ENCODE peak calls at places on chromosome 11, in four cellular contexts. V is H1, S is GM12878, K is SK-N-SH. R is an unnamed sample.

GRCh38 chr11:100010393-100010792 is 676.7 kb upstream of the ARHGAP42 start:
- DNase-seq in K (no peak), S (no peak), V (peak; percentile 67), R (no peak)

GRCh38 chr11:19812710-19813109 is 100.1 kb downstream of the NAV2 start:
- DNase-seq in S (no peak), V (no peak), K (no peak), R (no peak)

GRCh38 chr11:5449023-5449422 is at the start of gene OR51I2:
- DNase-seq in S (no peak), V (no peak), K (no peak), R (no peak)

GRCh38 chr11:115761348-115761747 is 257.1 kb upstream of the CADM1 start:
- DNase-seq in V (no peak), K (no peak), S (no peak), R (no peak)

GRCh38 chr11:62574363-62575057 is 819 bp upstream of the EEF1G start:
- DNase-seq in K (peak; percentile 67), V (no peak), S (no peak), R (no peak)

GRCh38 chr11:61503135-61503770 is 5.3 kb upstream of the LRRC10B start:
- DNase-seq in S (no peak), V (no peak), K (no peak), R (no peak)

GRCh38 chr11:93724090-93724489 is 17.2 kb downstream of the TAF1D start:
- DNase-seq in V (no peak), S (no peak), K (no peak), R (no peak)

GRCh38 chr11:24391165-24391564 is 105.7 kb upstream of the LUZP2 start:
- DNase-seq in V (no peak), K (no peak), S (no peak), R (no peak)

GRCh38 chr11:7909585-7910325 is 21.3 kb downstream of the OR10A6 start:
- DNase-seq in V (no peak), S (no peak), K (no peak), R (no peak)

GRCh38 chr11:108853864-108854263 is 189.0 kb downstream of the DDX10 start:
- DNase-seq in K (no peak), V (no peak), S (no peak), R (no peak)

GRCh38 chr11:68810164-68810563 is 31.6 kb downstream of the CPT1A start:
- DNase-seq in K (peak; percentile 68), S (no peak), V (no peak), R (no peak)

GRCh38 chr11:1936781-1937615 is 10.1 kb upstream of the MRPL23 start:
- DNase-seq in S (no peak), K (peak; percentile 35), V (peak; percentile 49), R (no peak)

GRCh38 chr11:20117291-20117690 is 43.0 kb downstream of the DBX1 start:
- DNase-seq in V (no peak), K (no peak), S (no peak), R (no peak)

GRCh38 chr11:68890490-68891231 is 13.0 kb downstream of the MRPL21 start:
- DNase-seq in K (peak; percentile 97), S (no peak), V (no peak), R (no peak)

GRCh38 chr11:35348898-35349687 is 70.3 kb downstream of the SLC1A2 start:
- DNase-seq in S (no peak), V (no peak), K (no peak), R (no peak)
- TF ChIP-seq TCF12 in S (no peak), V (no peak), K (no peak), R (no peak)

GRCh38 chr11:59556883-59557205 is 45.5 kb downstream of the OR4D9 start:
- DNase-seq in S (no peak), K (peak; percentile 20), V (no peak), R (peak; percentile 48)
- TF ChIP-seq TCF12 in S (no peak), K (no peak), V (no peak), R (no peak)

GRCh38 chr11:65898656-65899355 is 1.4 kb downstream of the FOSL1 start:
- DNase-seq in K (no peak), S (no peak), V (no peak), R (no peak)

GRCh38 chr11:65895482-65895981 is 4.7 kb downstream of the FOSL1 start:
- DNase-seq in V (no peak), K (no peak), S (no peak), R (no peak)

GRCh38 chr11:65894034-65894591 is 3.6 kb downstream of the CCDC85B start:
- DNase-seq in V (no peak), S (no peak), K (no peak), R (no peak)

GRCh38 chr11:65897020-65897471 is 3.1 kb downstream of the FOSL1 start:
- DNase-seq in S (no peak), V (no peak), K (no peak), R (no peak)

GRCh38 chr11:65896009-65896999 is 3.9 kb downstream of the FOSL1 start:
- DNase-seq in S (no peak), V (no peak), K (no peak), R (no peak)
- TF ChIP-seq TCF12 in S (peak; percentile 19), V (no peak), K (no peak), R (no peak)

DNA sequence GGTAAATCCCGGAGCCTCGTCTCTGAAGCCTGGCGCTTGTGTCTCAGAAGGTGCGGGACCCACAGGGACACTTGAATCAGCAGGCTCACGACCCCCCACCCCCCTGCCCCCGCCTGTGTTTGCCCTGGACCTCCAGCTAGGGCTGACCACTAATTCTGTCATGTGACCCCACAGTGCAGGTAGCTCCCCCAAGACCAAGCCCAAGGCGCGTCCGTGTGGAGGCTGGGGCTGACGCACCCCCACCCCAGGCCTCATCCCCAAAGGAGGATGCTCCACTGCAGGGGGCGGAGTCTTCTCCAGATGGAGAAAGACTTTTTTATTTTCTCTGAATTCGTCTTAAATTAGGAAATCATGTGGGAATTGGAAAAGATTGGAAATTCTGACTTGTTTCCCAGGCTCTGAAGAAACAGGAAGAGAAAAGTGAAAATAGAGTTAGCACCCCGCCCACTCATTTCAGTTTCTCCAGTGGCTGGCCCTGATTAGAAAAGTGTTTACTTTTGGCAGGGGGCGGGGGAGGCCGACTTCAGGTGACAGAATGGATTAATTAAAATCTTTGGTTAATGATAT is 1.0 kb upstream of the RELA start:
- DNase-seq in K (peak; percentile 72), V (no peak), S (no peak), R (no peak)
- TF ChIP-seq TCF12 in K (no peak), V (no peak), S (no peak), R (no peak)

DNA sequence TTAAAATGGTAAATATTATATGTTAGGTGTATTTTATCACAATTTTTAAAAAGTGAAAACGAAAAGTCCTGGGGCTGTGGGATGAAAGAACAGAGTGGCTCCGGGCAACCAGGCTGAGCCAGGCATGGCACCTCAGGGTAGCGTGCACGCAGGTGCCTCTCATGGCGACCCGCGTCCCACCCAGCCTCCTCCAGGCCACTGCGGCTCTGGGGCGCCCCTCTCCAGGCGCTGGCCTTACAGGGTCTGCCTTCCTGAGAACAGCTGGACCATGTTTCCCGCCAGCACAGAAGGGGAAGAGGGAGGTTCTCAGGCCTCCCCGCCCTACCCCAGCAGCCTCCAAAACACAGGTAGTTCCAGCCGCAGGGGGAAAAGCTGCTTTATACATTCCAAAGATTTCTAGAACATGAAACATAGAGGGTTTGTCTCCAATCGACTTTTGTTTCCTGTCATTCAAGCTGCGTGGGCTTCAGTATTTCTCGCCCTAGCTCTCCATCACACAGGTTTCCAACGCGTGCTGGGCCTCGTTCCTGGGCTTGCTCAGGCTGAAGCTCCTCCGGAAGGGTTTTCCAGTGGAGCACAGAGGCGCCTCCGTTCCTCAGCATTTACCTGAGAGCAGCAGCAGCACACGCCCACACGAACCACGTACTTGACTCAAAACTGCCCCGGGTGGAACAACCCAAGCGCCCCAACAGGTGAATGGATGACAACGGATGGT is 10.5 kb downstream of the EHD1 start:
- DNase-seq in K (no peak), S (no peak), V (no peak), R (no peak)
- TF ChIP-seq TCF12 in K (no peak), S (no peak), V (no peak), R (no peak)

GRCh38 chr11:110447897-110448522 is 18.3 kb downstream of the FDX1 start:
- DNase-seq in S (no peak), V (no peak), K (no peak), R (no peak)
- TF ChIP-seq TCF12 in S (no peak), V (no peak), K (no peak), R (no peak)

GRCh38 chr11:116796548-116796947 is 4.9 kb upstream of the APOA5 start:
- DNase-seq in V (no peak), S (no peak), K (no peak), R (peak; percentile 32)
- TF ChIP-seq TCF12 in V (no peak), S (no peak), K (no peak), R (no peak)

DNA sequence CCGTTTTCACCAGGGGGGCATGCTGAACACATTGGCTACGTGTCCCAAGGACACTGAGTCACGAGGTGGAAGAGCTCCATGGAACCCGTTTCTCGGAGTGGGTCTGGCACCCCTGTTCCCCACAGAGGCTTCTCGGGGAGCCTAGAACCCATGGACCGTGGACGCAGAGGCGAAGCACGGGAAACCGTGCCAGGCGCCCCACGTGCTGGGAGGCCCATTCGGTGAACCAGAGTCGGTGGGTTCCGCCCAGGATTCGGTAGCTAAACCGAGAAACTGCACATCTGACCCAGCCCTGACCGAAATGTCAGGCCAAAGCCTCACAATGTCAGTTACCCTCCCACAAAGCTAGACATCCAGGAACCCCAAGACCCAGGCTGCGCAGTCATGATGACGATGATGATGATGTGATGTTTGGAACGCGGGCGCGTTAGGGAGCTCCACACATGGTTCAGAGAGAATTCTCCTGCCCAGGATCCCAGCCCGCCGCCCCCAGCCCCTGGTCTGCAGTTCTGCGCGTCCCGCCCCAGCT is 28.5 kb upstream of the WNT11 start:
- DNase-seq in V (peak; percentile 57), S (no peak), K (no peak), R (no peak)
- TF ChIP-seq TCF12 in V (no peak), S (peak; percentile 14), K (no peak), R (no peak)

DNA sequence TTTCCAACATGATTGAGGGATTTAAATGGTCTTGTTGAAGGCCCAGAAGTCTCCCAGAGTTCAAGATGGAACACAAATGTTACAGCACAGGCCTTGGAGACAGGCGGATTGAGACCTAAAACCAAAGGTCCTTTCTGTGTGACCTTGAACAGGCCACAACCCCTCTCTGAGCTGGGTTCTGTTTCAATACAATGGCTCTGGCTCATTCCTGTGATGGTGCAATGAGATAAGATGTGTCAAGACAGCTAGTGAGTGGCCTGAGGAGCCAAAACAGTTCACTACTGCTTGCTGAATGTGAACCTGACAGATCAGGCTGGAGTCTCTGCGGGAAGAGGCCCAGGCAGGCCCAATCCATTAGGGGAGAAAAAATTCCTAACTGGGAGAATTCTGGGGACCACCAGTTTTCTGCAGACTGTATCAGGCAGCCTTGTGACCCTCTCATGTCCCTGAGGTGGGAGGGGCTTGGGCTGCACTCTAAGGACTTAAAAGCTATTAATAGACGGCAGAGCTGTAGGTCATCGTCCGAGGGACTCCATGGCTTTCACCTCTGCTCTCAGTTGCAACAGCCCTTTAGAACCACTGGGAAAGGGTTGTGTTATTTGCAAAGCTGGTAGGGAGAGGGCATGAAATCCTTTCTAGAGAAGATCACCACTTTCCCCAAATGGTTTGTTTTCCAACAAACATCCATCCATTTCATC is 126.1 kb upstream of the TEAD1 start:
- DNase-seq in K (no peak), S (no peak), V (no peak), R (no peak)
- TF ChIP-seq TCF12 in K (no peak), S (no peak), V (no peak), R (no peak)

DNA sequence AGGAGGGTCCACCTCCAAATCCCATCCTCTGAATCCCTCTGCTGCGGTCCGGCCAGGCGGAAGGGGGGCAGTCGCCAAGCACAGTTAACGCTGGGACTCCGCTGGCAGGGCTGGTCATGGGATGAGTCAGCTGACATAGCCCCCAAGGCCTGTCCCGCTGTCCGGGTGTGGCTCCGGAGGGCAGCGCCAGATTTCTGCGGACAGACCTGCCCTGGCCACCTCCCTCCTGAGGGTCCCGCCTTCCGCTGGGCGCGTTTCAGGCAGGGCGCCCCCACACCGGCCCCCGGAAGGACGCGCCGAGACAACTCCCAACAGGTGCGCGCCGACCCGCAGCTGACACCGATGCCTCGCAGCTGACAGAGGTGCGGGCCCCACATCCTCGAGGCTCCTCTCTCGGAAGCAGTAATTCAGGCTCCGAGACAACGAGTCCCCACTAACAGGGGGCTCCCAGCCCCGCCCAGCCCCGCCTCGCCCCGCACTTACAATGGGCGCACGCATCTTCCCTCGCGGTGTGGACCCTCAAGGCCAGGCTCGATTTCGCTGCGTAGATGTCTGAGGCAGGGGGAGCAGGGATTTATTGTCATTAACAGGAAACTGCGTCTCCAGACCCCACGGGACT is 607 bp downstream of the PLAAT3 start:
- DNase-seq in K (peak; percentile 74), V (no peak), S (no peak), R (no peak)
- TF ChIP-seq TCF12 in K (no peak), V (no peak), S (peak; percentile 37), R (no peak)

R was measured in HepG2.